ENCODE peak calls at places on chromosomes 13 and 19, in four cellular contexts. A, W, Z and Q are unnamed samples.

GRCh38 chr19:46975011-46975917 is 44.4 kb upstream of the NPAS1 start:
- DNase-seq in W (no peak), A (no peak), Z (no peak), Q (no peak)

GRCh38 chr13:113861433-113862030 is 2.3 kb downstream of the GAS6 start:
- DNase-seq in A (no peak), W (no peak), Z (no peak), Q (no peak)

GRCh38 chr13:96967248-96967745 is 27.0 kb downstream of the OXGR1 start:
- DNase-seq in W (no peak), A (no peak), Z (no peak), Q (no peak)

GRCh38 chr19:10193666-10194499 is 870 bp downstream of the DNMT1 start:
- DNase-seq in W (no peak), Z (peak), A (peak), Q (no peak)

GRCh38 chr13:105817011-105817410 is 718.5 kb downstream of the EFNB2 start:
- DNase-seq in A (no peak), W (no peak), Z (no peak), Q (no peak)

GRCh38 chr19:15551183-15552004 is 43.1 kb downstream of the CYP4F22 start:
- DNase-seq in W (no peak), Z (peak), A (no peak), Q (no peak)

GRCh38 chr13:112842343-112842856 is 126.6 kb upstream of the MCF2L start:
- DNase-seq in A (peak), W (no peak), Z (no peak), Q (peak)

GRCh38 chr13:50404769-50405168 is 389.5 kb downstream of the KCNRG start:
- DNase-seq in A (no peak), W (no peak), Z (no peak), Q (no peak)

GRCh38 chr13:80458546-80458945 is 117.6 kb upstream of the SPRY2 start:
- DNase-seq in Z (no peak), W (no peak), A (no peak), Q (no peak)

GRCh38 chr19:30407310-30407709 is 35.1 kb downstream of the ZNF536 start:
- DNase-seq in Z (no peak), A (no peak), W (no peak), Q (no peak)

GRCh38 chr19:18847516-18848463 is 16.0 kb downstream of the UPF1 start:
- DNase-seq in Z (peak), W (peak), A (peak), Q (no peak)

GRCh38 chr13:45133396-45134118 is 13.2 kb downstream of the GTF2F2 start:
- DNase-seq in Z (no peak), A (no peak), W (no peak), Q (no peak)

GRCh38 chr13:74761794-74762193 is 627.6 kb upstream of the KLF12 start:
- DNase-seq in A (peak), Z (peak), W (no peak), Q (no peak)

GRCh38 chr13:57629821-57630235 is 1.7 kb upstream of the PCDH17 start:
- DNase-seq in W (no peak), A (peak), Z (peak), Q (peak)

GRCh38 chr19:5985098-5985783 is 7.3 kb upstream of the RANBP3 start:
- DNase-seq in A (no peak), W (no peak), Z (peak), Q (no peak)

GRCh38 chr19:43465468-43466120 is at the start of gene LYPD3:
- DNase-seq in A (no peak), Z (peak), W (no peak), Q (no peak)

GRCh38 chr19:31253816-31254551 is 95.3 kb downstream of the TSHZ3 start:
- DNase-seq in Z (no peak), A (no peak), W (no peak), Q (no peak)